ENCODE peak calls at places on chromosomes 3 and 15, in six cellular contexts. Y is T-helper 9 cell; H is stimulated activated CD4-positive, alpha-beta T cell treated with anti-CD3 and anti-CD28 coated beads, Interleukin-4, amount 100 ng/mL, for 1 hour; T is cardiac septum; Q is RPMI7951; R is GM12865. O is an unnamed sample.

GRCh38 chr3:134749174-134749573 is 45.9 kb upstream of the EPHB1 start:
- DNase-seq in Y (no peak), T (no peak), R (no peak), Q (no peak), H (no peak), O (no peak)

GRCh38 chr3:7876741-7877297 is 624.8 kb upstream of the LMCD1 start:
- DNase-seq in T (no peak), Y (peak; percentile 11), Q (peak; percentile 20), H (peak; percentile 34), R (no peak), O (no peak)

GRCh38 chr3:131725414-131725813 is 222.6 kb upstream of the MRPL3 start:
- DNase-seq in R (no peak), Y (no peak), T (no peak), Q (no peak), H (no peak), O (no peak)

GRCh38 chr3:56962200-56962599 is 98.3 kb upstream of the SPATA12 start:
- DNase-seq in R (no peak), Q (peak; percentile 34), H (no peak), Y (no peak), T (no peak), O (no peak)

GRCh38 chr3:38763569-38763968 is 52.4 kb downstream of the SCN10A start:
- DNase-seq in Q (no peak), H (no peak), T (no peak), Y (no peak), R (no peak), O (no peak)

GRCh38 chr15:99158626-99159412 is 53.9 kb downstream of the SYNM start:
- DNase-seq in Q (no peak), H (no peak), T (no peak), R (peak; percentile 17), Y (no peak), O (peak; percentile 53)

GRCh38 chr3:169699536-169700050 is 36.1 kb upstream of the MECOM start:
- DNase-seq in Q (no peak), R (no peak), Y (no peak), T (no peak), H (no peak), O (peak; percentile 83)

GRCh38 chr15:73087121-73087520 is 34.9 kb downstream of the NEO1 start:
- DNase-seq in T (no peak), Q (no peak), R (no peak), Y (no peak), H (no peak), O (no peak)

GRCh38 chr15:76991741-76992645 is 2.9 kb upstream of the PSTPIP1 start:
- DNase-seq in R (no peak), H (no peak), Y (no peak), Q (no peak), T (peak; percentile 90), O (no peak)

GRCh38 chr3:101228441-101228840 is 91.9 kb downstream of the IMPG2 start:
- DNase-seq in R (no peak), H (no peak), Q (no peak), T (no peak), Y (no peak), O (no peak)

GRCh38 chr15:44584162-44584749 is 47.3 kb downstream of the EIF3J start:
- DNase-seq in H (peak; percentile 65), R (peak; percentile 62), Y (peak; percentile 37), Q (peak; percentile 49), T (no peak), O (no peak)

GRCh38 chr3:83769791-83770663 is 1188.8 kb upstream of the CADM2 start:
- DNase-seq in T (no peak), Q (no peak), H (no peak), Y (no peak), R (no peak), O (no peak)